ENCODE peak calls at places on chromosomes 4 and X, in six cellular contexts. P is sigmoid colon, Y is fibroblast of lung, U is NT2/D1, I is adipocyte, K is spleen. L is an unnamed sample.

GRCh38 chr4:121728798-121729226 is 32.0 kb upstream of the ANXA5 start:
- DNase-seq in P (no peak), Y (peak; percentile 92), U (no peak), I (peak; percentile 68), K (no peak), L (no peak)

GRCh38 chr4:160286051-160286450 is 1183.2 kb downstream of the RAPGEF2 start:
- DNase-seq in P (no peak), Y (no peak), U (no peak), I (no peak), K (no peak), L (no peak)

GRCh38 chr4:4402966-4403365 is 16.1 kb downstream of the NSG1 start:
- DNase-seq in P (no peak), Y (no peak), U (no peak), I (no peak), K (no peak), L (no peak)

GRCh38 chr4:158722291-158722916 is 792 bp downstream of the PPID start:
- DNase-seq in P (no peak), Y (peak; percentile 67), U (no peak), I (peak; percentile 65), K (no peak), L (peak; percentile 13)

GRCh38 chr4:80204433-80204832 is 7.1 kb downstream of the PRDM8 start:
- DNase-seq in P (no peak), Y (no peak), U (no peak), I (no peak), K (no peak), L (no peak)

GRCh38 chr4:11904991-11905760 is 476.5 kb upstream of the HS3ST1 start:
- DNase-seq in P (no peak), Y (no peak), U (no peak), I (no peak), K (no peak), L (no peak)

GRCh38 chrX:19303216-19303880 is 40.4 kb upstream of the PDHA1 start:
- DNase-seq in P (peak; percentile 67), Y (peak; percentile 3), U (no peak), I (peak; percentile 69), K (no peak), L (no peak)

GRCh38 chr4:104763554-104764210 is 269.0 kb upstream of the CXXC4 start:
- DNase-seq in P (no peak), Y (no peak), U (no peak), I (no peak), K (no peak), L (no peak)

GRCh38 chr4:82753725-82754410 is 44.7 kb downstream of the SCD5 start:
- DNase-seq in P (no peak), Y (no peak), U (no peak), I (peak; percentile 58), K (peak; percentile 36), L (no peak)

GRCh38 chr4:154542264-154542879 is 7.8 kb downstream of the PLRG1 start:
- DNase-seq in P (no peak), Y (no peak), U (no peak), I (no peak), K (no peak), L (no peak)

GRCh38 chrX:40173662-40174593 is 76.2 kb upstream of the BCOR start:
- DNase-seq in P (peak; percentile 81), Y (peak; percentile 8), U (no peak), I (no peak), K (peak; percentile 80), L (no peak)

GRCh38 chr4:121900132-121900983 is 30.1 kb upstream of the BBS7 start:
- DNase-seq in P (no peak), Y (peak; percentile 40), U (peak; percentile 36), I (peak; percentile 84), K (no peak), L (peak; percentile 54)

GRCh38 chr4:144336633-144337032 is 196.1 kb upstream of the GYPA start:
- DNase-seq in P (no peak), Y (no peak), U (no peak), I (no peak), K (no peak), L (no peak)

GRCh38 chr4:1285790-1286553 is 3.7 kb upstream of the MAEA start:
- DNase-seq in P (no peak), Y (no peak), U (no peak), I (no peak), K (peak; percentile 76), L (peak; percentile 43)

GRCh38 chr4:165779950-165780670 is 92.9 kb upstream of the TLL1 start:
- DNase-seq in P (no peak), Y (peak; percentile 48), U (no peak), I (no peak), K (no peak), L (no peak)

GRCh38 chr4:23957465-23957864 is 67.6 kb upstream of the PPARGC1A start:
- DNase-seq in P (no peak), Y (no peak), U (no peak), I (no peak), K (no peak), L (no peak)

GRCh38 chr4:14348506-14348905 is 653.8 kb upstream of the CPEB2 start:
- DNase-seq in P (no peak), Y (peak; percentile 24), U (no peak), I (peak; percentile 24), K (no peak), L (no peak)

GRCh38 chr4:84683486-84683885 is 100.6 kb downstream of the CDS1 start:
- DNase-seq in P (no peak), Y (no peak), U (no peak), I (no peak), K (no peak), L (no peak)

GRCh38 chr4:72390409-72390808 is 178.6 kb downstream of the ADAMTS3 start:
- DNase-seq in P (no peak), Y (peak; percentile 67), U (no peak), I (peak; percentile 67), K (no peak), L (no peak)

GRCh38 chrX:19630776-19631707 is 115.7 kb upstream of the MAP3K15 start:
- DNase-seq in P (no peak), Y (no peak), U (no peak), I (no peak), K (no peak), L (no peak)

GRCh38 chr4:141158219-141158618 is 24.9 kb upstream of the RNF150 start:
- DNase-seq in P (no peak), Y (peak; percentile 37), U (peak; percentile 5), I (peak; percentile 85), K (no peak), L (no peak)

DNA sequence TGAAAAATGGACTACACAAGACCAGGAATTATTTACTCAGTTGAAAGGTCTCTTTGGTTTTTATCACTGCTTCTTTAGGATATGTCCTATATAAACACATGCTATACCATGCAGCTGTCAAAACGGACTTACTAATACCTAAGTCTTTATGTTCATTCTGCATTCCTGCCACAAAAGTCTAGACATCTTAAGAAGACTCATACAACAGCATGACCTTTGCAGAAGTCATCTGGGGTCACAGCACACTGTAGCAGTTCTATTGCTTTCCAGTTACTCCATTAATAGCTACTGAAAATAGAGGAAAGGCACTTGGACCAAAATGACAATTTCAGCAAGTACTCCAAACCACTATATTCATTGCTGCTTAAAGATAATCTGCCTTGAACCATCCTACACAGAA is 53.2 kb downstream of the DDX60 start:
- DNase-seq in P (no peak), Y (peak; percentile 2), U (no peak), I (no peak), K (no peak), L (no peak)
- H3K4me1 ChIP-seq in P (peaks cover 8% of the 10 kb centered on the region), Y (no peaks in the 10 kb centered on the region), U (no peaks in the 10 kb centered on the region), I (peaks cover 15% of the 10 kb centered on the region), K (no peaks in the 10 kb centered on the region), L (no peaks in the 10 kb centered on the region)

DNA sequence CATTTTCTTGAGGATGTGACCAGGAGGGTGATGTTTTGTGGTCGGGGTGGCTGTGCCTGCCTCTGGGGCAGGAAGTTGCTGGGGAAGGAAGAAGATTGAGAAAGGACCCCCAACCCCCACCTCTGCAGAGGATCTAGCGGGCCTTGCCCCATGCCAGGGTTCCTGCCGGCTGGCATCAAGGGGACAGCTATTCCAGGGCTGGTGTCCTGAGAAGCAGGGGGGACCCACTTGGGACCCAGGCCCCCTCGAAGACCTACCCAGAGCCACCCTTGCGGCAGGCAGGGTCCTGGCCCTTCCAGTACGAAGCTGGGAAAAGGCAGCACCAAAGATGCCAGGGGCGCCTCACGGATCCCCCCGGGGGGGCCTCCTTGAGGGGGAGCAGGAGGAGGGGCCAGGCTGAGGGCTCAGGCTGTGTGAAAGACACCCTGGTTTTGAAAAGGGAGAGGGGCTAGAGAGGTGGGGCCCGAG is 6.6 kb downstream of the SH3BP2 start:
- DNase-seq in P (peak; percentile 71), Y (no peak), U (no peak), I (no peak), K (peak; percentile 88), L (peak; percentile 7)
- H3K4me3 ChIP-seq in P (peak overlapping the region; percentile 14), Y (no peak overlapping the region), U (no peak overlapping the region), I (no peak overlapping the region), K (peak overlapping the region; percentile 29), L (peak overlapping the region; percentile 56)

GRCh38 chr4:92305148-92305877 is 1.5 kb downstream of the GRID2 start:
- DNase-seq in P (no peak), Y (peak; percentile 72), U (peak; percentile 77), I (peak; percentile 72), K (no peak), L (no peak)

GRCh38 chr4:92304636-92305035 is 870 bp downstream of the GRID2 start:
- DNase-seq in P (no peak), Y (no peak), U (no peak), I (peak; percentile 10), K (no peak), L (no peak)

GRCh38 chr4:92305878-92306520 is 2.2 kb downstream of the GRID2 start:
- DNase-seq in P (no peak), Y (no peak), U (no peak), I (no peak), K (no peak), L (no peak)

GRCh38 chr4:92304073-92304472 is 307 bp downstream of the GRID2 start:
- DNase-seq in P (no peak), Y (no peak), U (no peak), I (peak; percentile 29), K (no peak), L (no peak)

GRCh38 chr4:92303621-92304027 is at the start of gene GRID2:
- DNase-seq in P (no peak), Y (peak; percentile 29), U (peak; percentile 38), I (peak; percentile 60), K (no peak), L (no peak)
- H3K27me3 ChIP-seq in P (peaks cover 81% of the 10 kb centered on the region), Y (peaks cover 12% of the 10 kb centered on the region), U (peaks cover 10% of the 10 kb centered on the region), I (peaks cover 55% of the 10 kb centered on the region), K (peaks cover 4% of the 10 kb centered on the region), L (no peaks in the 10 kb centered on the region)

GRCh38 chr4:140138428-140138827 is 15.6 kb downstream of the MAML3 start:
- DNase-seq in P (no peak), Y (no peak), U (no peak), I (no peak), K (no peak), L (no peak)

GRCh38 chr4:140137654-140138053 is 16.3 kb downstream of the MAML3 start:
- DNase-seq in P (no peak), Y (peak; percentile 82), U (no peak), I (peak; percentile 42), K (no peak), L (no peak)

GRCh38 chr4:140144050-140144449 is 9.9 kb downstream of the MAML3 start:
- DNase-seq in P (no peak), Y (no peak), U (no peak), I (no peak), K (no peak), L (no peak)

GRCh38 chr4:140141196-140141845 is 12.7 kb downstream of the MAML3 start:
- DNase-seq in P (no peak), Y (no peak), U (no peak), I (no peak), K (no peak), L (no peak)

DNA sequence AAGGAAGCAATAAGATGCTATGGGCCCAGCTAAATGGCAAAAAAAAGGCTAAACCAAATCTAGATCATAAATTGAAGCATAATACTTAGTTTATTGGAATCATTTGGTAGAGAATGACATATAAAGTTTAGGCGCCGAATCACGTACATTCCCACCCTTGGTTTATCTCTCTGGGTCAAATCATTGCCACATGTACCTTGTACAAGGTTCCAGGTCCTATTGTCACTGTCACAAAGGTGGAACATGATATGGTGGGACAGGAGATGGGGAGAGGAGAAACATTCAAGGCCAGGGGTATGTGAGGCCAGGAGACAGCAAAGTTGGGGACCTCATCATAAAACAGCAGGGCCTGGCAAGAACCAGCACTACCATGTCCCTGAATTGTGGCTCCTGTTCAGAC is 13.4 kb downstream of the MAML3 start:
- DNase-seq in P (no peak), Y (no peak), U (no peak), I (no peak), K (no peak), L (no peak)
- H3K4me1 ChIP-seq in P (peaks cover 23% of the 10 kb centered on the region), Y (peaks cover 15% of the 10 kb centered on the region), U (no peaks in the 10 kb centered on the region), I (peaks cover 16% of the 10 kb centered on the region), K (no peaks in the 10 kb centered on the region), L (no peaks in the 10 kb centered on the region)

L was measured in naive thymus-derived CD4-positive, alpha-beta T cell.